ENCODE peak calls at places on chromosome 7, in five cellular contexts. P is HCT116; M is endothelial cell; V is fibroblast of lung; B is CD8-positive, alpha-beta T cell. Z is an unnamed sample.
A peak's percentile ranks its signal among the peaks of the same experiment; 100 is the strongest.

GRCh38 chr7:137994091-137994688 is 7.7 kb downstream of the CREB3L2 start:
- DNase-seq in P (no peak), M (no peak), V (no peak), B (no peak), Z (no peak)

GRCh38 chr7:43077732-43078391 is 34.6 kb upstream of the HECW1 start:
- DNase-seq in P (peak; percentile 59), M (no peak), V (peak; percentile 45), B (no peak), Z (peak; percentile 26)

GRCh38 chr7:47153571-47153970 is 428.3 kb downstream of the TNS3 start:
- DNase-seq in P (no peak), M (no peak), V (peak; percentile 11), B (no peak), Z (no peak)

GRCh38 chr7:147245274-147245673 is 1128.7 kb downstream of the CNTNAP2 start:
- DNase-seq in P (no peak), M (peak; percentile 47), V (no peak), B (no peak), Z (no peak)

GRCh38 chr7:157602581-157602980 is 265.8 kb downstream of the DNAJB6 start:
- DNase-seq in P (no peak), M (no peak), V (no peak), B (no peak), Z (no peak)

GRCh38 chr7:117827861-117828260 is 45.4 kb downstream of the CTTNBP2 start:
- DNase-seq in P (peak; percentile 6), M (no peak), V (peak; percentile 94), B (no peak), Z (no peak)

GRCh38 chr7:41993173-41993867 is 243.7 kb downstream of the GLI3 start:
- DNase-seq in P (no peak), M (no peak), V (peak; percentile 78), B (no peak), Z (no peak)

GRCh38 chr7:106050002-106050742 is 61.9 kb downstream of the SYPL1 start:
- DNase-seq in P (no peak), M (peak; percentile 49), V (peak; percentile 40), B (no peak), Z (peak; percentile 51)

GRCh38 chr7:29598607-29599006 is 35.0 kb downstream of the PRR15 start:
- DNase-seq in P (no peak), M (no peak), V (no peak), B (no peak), Z (no peak)

GRCh38 chr7:141071260-141071854 is 2.5 kb upstream of the TMEM178B start:
- DNase-seq in P (peak; percentile 4), M (peak; percentile 43), V (no peak), B (peak; percentile 32), Z (no peak)

GRCh38 chr7:146960747-146961416 is 844.3 kb downstream of the CNTNAP2 start:
- DNase-seq in P (no peak), M (no peak), V (peak; percentile 6), B (no peak), Z (no peak)

GRCh38 chr7:24075426-24075810 is 208.6 kb upstream of the NPY start:
- DNase-seq in P (no peak), M (no peak), V (no peak), B (no peak), Z (no peak)

GRCh38 chr7:81161459-81162075 is 242.7 kb upstream of the SEMA3C start:
- DNase-seq in P (peak; percentile 75), M (no peak), V (peak; percentile 99), B (no peak), Z (peak; percentile 92)

GRCh38 chr7:2719007-2719406 is 31.0 kb downstream of the AMZ1 start:
- DNase-seq in P (no peak), M (peak; percentile 68), V (no peak), B (peak; percentile 74), Z (no peak)

GRCh38 chr7:54729096-54729495 is 29.9 kb downstream of the SEC61G start:
- DNase-seq in P (no peak), M (no peak), V (no peak), B (no peak), Z (no peak)

GRCh38 chr7:92645114-92645497 is 54.9 kb upstream of the FAM133B start:
- DNase-seq in P (no peak), M (no peak), V (peak; percentile 43), B (no peak), Z (no peak)

GRCh38 chr7:115471891-115472290 is 550.0 kb downstream of the MDFIC start:
- DNase-seq in P (no peak), M (no peak), V (peak; percentile 65), B (no peak), Z (no peak)

GRCh38 chr7:31061185-31061584 is 9.1 kb downstream of the ADCYAP1R1 start:
- DNase-seq in P (no peak), M (no peak), V (no peak), B (no peak), Z (no peak)

GRCh38 chr7:42099837-42100508 is 137.0 kb downstream of the GLI3 start:
- DNase-seq in P (no peak), M (no peak), V (no peak), B (no peak), Z (no peak)

GRCh38 chr7:45092100-45092930 is 3.5 kb upstream of the NACAD start:
- DNase-seq in P (no peak), M (no peak), V (peak; percentile 25), B (no peak), Z (peak; percentile 66)

GRCh38 chr7:140197218-140197890 is 20.6 kb upstream of the KDM7A start:
- DNase-seq in P (no peak), M (no peak), V (no peak), B (no peak), Z (no peak)

GRCh38 chr7:10121641-10122040 is 852.0 kb upstream of the PHF14 start:
- DNase-seq in P (no peak), M (no peak), V (no peak), B (no peak), Z (no peak)

GRCh38 chr7:153408360-153409335 is 643.5 kb upstream of the DPP6 start:
- DNase-seq in P (no peak), M (no peak), V (no peak), B (no peak), Z (no peak)

GRCh38 chr7:34612671-34613070 is 45.3 kb upstream of the NPSR1 start:
- DNase-seq in P (no peak), M (no peak), V (peak; percentile 68), B (no peak), Z (no peak)

GRCh38 chr7:133742709-133743538 is 384.2 kb upstream of the LRGUK start:
- DNase-seq in P (no peak), M (peak; percentile 18), V (peak; percentile 13), B (no peak), Z (peak; percentile 26)

GRCh38 chr7:153939177-153939576 is 113.0 kb upstream of the DPP6 start:
- DNase-seq in P (no peak), M (no peak), V (no peak), B (no peak), Z (no peak)

GRCh38 chr7:102834999-102835398 is 77.8 kb upstream of the LRRC17 start:
- DNase-seq in P (peak; percentile 60), M (no peak), V (peak; percentile 96), B (no peak), Z (peak; percentile 89)

GRCh38 chr7:26567263-26567662 is 275.6 kb downstream of the SNX10 start:
- DNase-seq in P (no peak), M (no peak), V (no peak), B (no peak), Z (no peak)

GRCh38 chr7:151272410-151272809 is 23.9 kb upstream of the SMARCD3 start:
- DNase-seq in P (no peak), M (no peak), V (no peak), B (no peak), Z (no peak)

GRCh38 chr7:135160858-135161653 is 9.5 kb downstream of the CYREN start:
- DNase-seq in P (no peak), M (no peak), V (no peak), B (no peak), Z (no peak)

GRCh38 chr7:29255839-29256782 is 61.5 kb downstream of the CHN2 start:
- DNase-seq in P (no peak), M (no peak), V (peak; percentile 51), B (no peak), Z (no peak)

GRCh38 chr7:20785211-20786048 is 1.3 kb downstream of the SP8 start:
- DNase-seq in P (no peak), M (peak; percentile 54), V (no peak), B (no peak), Z (no peak)

DNA sequence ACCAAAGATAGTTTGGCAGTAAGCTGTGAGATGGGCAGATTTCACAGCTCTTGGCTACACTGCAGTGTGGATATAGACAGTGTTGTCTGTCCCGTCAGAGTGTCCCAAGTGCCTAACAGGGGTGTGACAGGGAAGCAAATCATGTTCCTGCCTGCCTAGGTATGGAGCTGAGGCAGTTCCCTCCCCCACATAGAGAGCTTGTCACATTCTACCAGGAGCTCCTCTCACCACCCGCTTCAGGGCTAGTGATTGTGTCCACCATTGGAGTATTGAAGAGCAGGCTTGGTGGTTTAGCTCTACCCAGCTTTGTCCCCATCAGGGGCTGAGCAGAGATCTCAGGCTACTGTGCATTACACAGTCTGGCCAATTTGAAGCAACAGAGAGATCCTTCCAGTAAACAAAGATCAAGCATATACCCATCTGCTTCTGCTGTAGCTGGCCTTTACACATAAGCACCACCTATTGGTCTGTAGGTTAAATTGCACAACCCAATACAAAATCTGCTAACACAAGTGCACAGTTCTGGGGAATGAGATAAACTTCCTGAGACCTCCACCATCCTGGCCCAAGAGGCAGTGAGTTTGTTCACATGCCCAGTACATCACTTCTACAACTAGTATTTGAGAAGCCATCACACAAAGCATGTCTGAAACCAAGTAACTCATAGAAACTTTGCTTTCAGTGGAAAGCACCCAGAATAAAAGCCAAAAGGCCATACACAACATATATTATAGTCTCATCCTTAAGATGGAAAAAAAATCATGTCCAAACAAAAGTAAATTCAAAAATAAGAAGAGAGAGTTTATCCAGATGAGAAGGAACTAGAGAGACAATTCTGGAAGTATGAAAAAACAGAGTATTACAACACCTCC is 67.3 kb downstream of the GLCCI1 start:
- DNase-seq in P (peak; percentile 10), M (no peak), V (peak; percentile 25), B (peak; percentile 5), Z (peak; percentile 35)
- TF ChIP-seq CTCF in P (peak; percentile 51), M (peak; percentile 34), V (peak; percentile 45), B (peak; percentile 55), Z (peak; percentile 70)

GRCh38 chr7:12403287-12404181 is at the start of gene VWDE:
- DNase-seq in P (peak; percentile 80), M (peak; percentile 37), V (peak; percentile 39), B (peak; percentile 15), Z (no peak)

GRCh38 chr7:12401538-12402364 is 1.9 kb downstream of the VWDE start:
- DNase-seq in P (no peak), M (no peak), V (no peak), B (no peak), Z (no peak)

GRCh38 chr7:12398186-12398585 is 5.5 kb downstream of the VWDE start:
- DNase-seq in P (no peak), M (no peak), V (no peak), B (no peak), Z (no peak)

GRCh38 chr7:12397671-12398070 is 6.0 kb downstream of the VWDE start:
- DNase-seq in P (no peak), M (no peak), V (no peak), B (no peak), Z (no peak)

GRCh38 chr7:12402365-12402725 is 1.3 kb downstream of the VWDE start:
- DNase-seq in P (no peak), M (no peak), V (no peak), B (no peak), Z (no peak)
- TF ChIP-seq CTCF in P (no peak), M (no peak), V (no peak), B (no peak), Z (no peak)

GRCh38 chr7:95619517-95619916 is 23.2 kb upstream of the PDK4 start:
- DNase-seq in P (no peak), M (no peak), V (no peak), B (no peak), Z (no peak)
- TF ChIP-seq CTCF in P (no peak), M (no peak), V (no peak), B (no peak), Z (no peak)

GRCh38 chr7:6556196-6556595 is 4.9 kb upstream of the GRID2IP start:
- DNase-seq in P (no peak), M (no peak), V (no peak), B (no peak), Z (no peak)
- TF ChIP-seq CTCF in P (peak; percentile 70), M (peak; percentile 15), V (no peak), B (no peak), Z (peak; percentile 32)